ENCODE peak calls at places on chromosomes 5 and 9, in eight cellular contexts. One of them, this sample, is unnamed.

GRCh38 chr5:60036539-60036938 is 143.0 kb upstream of the PDE4D start:
- DNase-seq in lower leg skin: no peak
- DNase-seq in PC-3: no peak
- DNase-seq in prostate gland: no peak
- DNase-seq in fibroblast of the aortic adventitia: no peak
- DNase-seq in pancreas: no peak
- DNase-seq in endothelial cell: no peak
- DNase-seq in GM12878: no peak
- DNase-seq in this sample: no peak

GRCh38 chr9:93667627-93668026 is 91.2 kb downstream of the PHF2 start:
- DNase-seq in pancreas: no peak
- DNase-seq in lower leg skin: no peak
- DNase-seq in PC-3: no peak
- DNase-seq in GM12878: no peak
- DNase-seq in fibroblast of the aortic adventitia: no peak
- DNase-seq in prostate gland: no peak
- DNase-seq in endothelial cell: no peak
- DNase-seq in this sample: no peak

GRCh38 chr5:116137544-116138378 is 52.9 kb downstream of the COMMD10 start:
- DNase-seq in pancreas: no peak
- DNase-seq in lower leg skin: no peak
- DNase-seq in endothelial cell: peak
- DNase-seq in PC-3: peak
- DNase-seq in fibroblast of the aortic adventitia: peak
- DNase-seq in GM12878: peak
- DNase-seq in prostate gland: no peak
- DNase-seq in this sample: no peak

GRCh38 chr5:102778478-102778877 is 23.4 kb downstream of the PAM start:
- DNase-seq in fibroblast of the aortic adventitia: peak
- DNase-seq in lower leg skin: no peak
- DNase-seq in GM12878: no peak
- DNase-seq in endothelial cell: no peak
- DNase-seq in pancreas: no peak
- DNase-seq in prostate gland: no peak
- DNase-seq in PC-3: peak
- DNase-seq in this sample: no peak

GRCh38 chr9:16530669-16531461 is 339.6 kb downstream of the BNC2 start:
- DNase-seq in prostate gland: no peak
- DNase-seq in lower leg skin: peak
- DNase-seq in GM12878: no peak
- DNase-seq in fibroblast of the aortic adventitia: no peak
- DNase-seq in endothelial cell: no peak
- DNase-seq in pancreas: no peak
- DNase-seq in PC-3: no peak
- DNase-seq in this sample: no peak

GRCh38 chr5:123705741-123706140 is 193.8 kb downstream of the CSNK1G3 start:
- DNase-seq in endothelial cell: no peak
- DNase-seq in PC-3: peak
- DNase-seq in pancreas: no peak
- DNase-seq in prostate gland: no peak
- DNase-seq in GM12878: no peak
- DNase-seq in lower leg skin: no peak
- DNase-seq in fibroblast of the aortic adventitia: peak
- DNase-seq in this sample: no peak

GRCh38 chr5:135243194-135244191 is 155.5 kb downstream of the MACROH2A1 start:
- DNase-seq in pancreas: no peak
- DNase-seq in lower leg skin: peak
- DNase-seq in GM12878: no peak
- DNase-seq in prostate gland: no peak
- DNase-seq in endothelial cell: no peak
- DNase-seq in PC-3: no peak
- DNase-seq in fibroblast of the aortic adventitia: peak
- DNase-seq in this sample: no peak

GRCh38 chr9:100499460-100499859 is 26.5 kb downstream of the TMEFF1 start:
- DNase-seq in prostate gland: no peak
- DNase-seq in PC-3: no peak
- DNase-seq in GM12878: no peak
- DNase-seq in endothelial cell: no peak
- DNase-seq in fibroblast of the aortic adventitia: no peak
- DNase-seq in pancreas: no peak
- DNase-seq in lower leg skin: no peak
- DNase-seq in this sample: no peak

GRCh38 chr9:79574716-79575242 is 3.0 kb downstream of the TLE4 start:
- DNase-seq in fibroblast of the aortic adventitia: no peak
- DNase-seq in prostate gland: no peak
- DNase-seq in lower leg skin: no peak
- DNase-seq in pancreas: no peak
- DNase-seq in endothelial cell: no peak
- DNase-seq in GM12878: no peak
- DNase-seq in PC-3: no peak
- DNase-seq in this sample: no peak

GRCh38 chr9:4494337-4494736 is 4.1 kb downstream of the SLC1A1 start:
- DNase-seq in prostate gland: no peak
- DNase-seq in pancreas: no peak
- DNase-seq in GM12878: no peak
- DNase-seq in endothelial cell: no peak
- DNase-seq in fibroblast of the aortic adventitia: no peak
- DNase-seq in lower leg skin: no peak
- DNase-seq in PC-3: peak
- DNase-seq in this sample: no peak

GRCh38 chr9:133991964-133992779 is at the start of gene VAV2:
- DNase-seq in PC-3: peak
- DNase-seq in fibroblast of the aortic adventitia: peak
- DNase-seq in prostate gland: peak
- DNase-seq in lower leg skin: no peak
- DNase-seq in pancreas: peak
- DNase-seq in endothelial cell: peak
- DNase-seq in GM12878: no peak
- DNase-seq in this sample: no peak

GRCh38 chr5:9126490-9126889 is 419.4 kb downstream of the SEMA5A start:
- DNase-seq in lower leg skin: no peak
- DNase-seq in pancreas: no peak
- DNase-seq in endothelial cell: no peak
- DNase-seq in PC-3: no peak
- DNase-seq in GM12878: no peak
- DNase-seq in fibroblast of the aortic adventitia: no peak
- DNase-seq in prostate gland: no peak
- DNase-seq in this sample: no peak

GRCh38 chr9:12989669-12990068 is 214.8 kb downstream of the LURAP1L start:
- DNase-seq in GM12878: no peak
- DNase-seq in fibroblast of the aortic adventitia: no peak
- DNase-seq in PC-3: no peak
- DNase-seq in lower leg skin: no peak
- DNase-seq in pancreas: no peak
- DNase-seq in endothelial cell: no peak
- DNase-seq in prostate gland: no peak
- DNase-seq in this sample: no peak

GRCh38 chr5:146890733-146891440 is 12.3 kb upstream of the PPP2R2B start:
- DNase-seq in pancreas: no peak
- DNase-seq in prostate gland: no peak
- DNase-seq in lower leg skin: no peak
- DNase-seq in fibroblast of the aortic adventitia: peak
- DNase-seq in PC-3: no peak
- DNase-seq in GM12878: no peak
- DNase-seq in endothelial cell: no peak
- DNase-seq in this sample: no peak

GRCh38 chr5:173514666-173515065 is 101.8 kb downstream of the BOD1 start:
- DNase-seq in endothelial cell: no peak
- DNase-seq in PC-3: peak
- DNase-seq in fibroblast of the aortic adventitia: no peak
- DNase-seq in GM12878: no peak
- DNase-seq in lower leg skin: no peak
- DNase-seq in pancreas: no peak
- DNase-seq in prostate gland: no peak
- DNase-seq in this sample: no peak

GRCh38 chr9:37969130-37969529 is 65.2 kb upstream of the SLC25A51 start:
- DNase-seq in lower leg skin: no peak
- DNase-seq in endothelial cell: no peak
- DNase-seq in prostate gland: no peak
- DNase-seq in PC-3: no peak
- DNase-seq in fibroblast of the aortic adventitia: peak
- DNase-seq in pancreas: peak
- DNase-seq in GM12878: no peak
- DNase-seq in this sample: no peak

GRCh38 chr9:131402073-131402472 is 8.2 kb downstream of the PRRC2B start:
- DNase-seq in prostate gland: no peak
- DNase-seq in GM12878: no peak
- DNase-seq in fibroblast of the aortic adventitia: peak
- DNase-seq in PC-3: no peak
- DNase-seq in pancreas: no peak
- DNase-seq in endothelial cell: no peak
- DNase-seq in lower leg skin: no peak
- DNase-seq in this sample: no peak
- TF ChIP-seq CTCF in prostate gland: no peak
- TF ChIP-seq CTCF in GM12878: no peak
- TF ChIP-seq CTCF in fibroblast of the aortic adventitia: no peak
- TF ChIP-seq CTCF in PC-3: no peak
- TF ChIP-seq CTCF in pancreas: no peak
- TF ChIP-seq CTCF in endothelial cell: no peak
- TF ChIP-seq CTCF in lower leg skin: no peak
- TF ChIP-seq CTCF in this sample: no peak

DNA sequence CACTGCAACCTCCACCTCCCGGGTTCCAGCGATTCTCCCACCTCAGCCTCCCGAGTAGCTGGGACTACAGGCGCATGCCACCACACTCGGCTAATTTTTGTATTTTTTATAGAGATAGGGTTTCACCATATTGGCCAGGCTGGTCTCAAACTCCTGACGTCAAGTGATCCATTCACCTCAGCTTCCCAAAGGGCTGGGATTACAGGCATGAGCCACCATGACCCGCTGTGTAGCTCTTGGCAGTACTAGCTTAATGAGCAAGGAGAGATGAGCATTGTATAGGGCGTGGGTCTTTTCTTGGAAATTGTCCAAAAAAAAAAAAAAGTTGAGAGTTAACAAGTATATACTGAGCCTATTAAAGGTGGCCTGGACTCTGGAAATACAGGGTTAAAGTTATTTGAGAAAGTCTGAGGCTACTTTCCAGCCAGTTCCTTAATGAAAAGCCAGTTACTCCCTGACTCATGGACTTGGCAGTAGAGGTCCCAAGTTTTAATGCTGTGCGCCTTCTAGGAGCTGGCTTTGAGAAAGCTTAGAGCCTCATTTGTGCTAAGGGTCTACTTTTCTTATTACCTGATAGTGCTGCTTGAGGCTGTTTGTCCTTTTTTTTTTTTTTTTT is 4.2 kb upstream of the FGF18 start:
- DNase-seq in pancreas: no peak
- DNase-seq in PC-3: peak
- DNase-seq in prostate gland: no peak
- DNase-seq in fibroblast of the aortic adventitia: peak
- DNase-seq in endothelial cell: no peak
- DNase-seq in GM12878: no peak
- DNase-seq in lower leg skin: no peak
- DNase-seq in this sample: no peak
- TF ChIP-seq CTCF in pancreas: no peak
- TF ChIP-seq CTCF in PC-3: no peak
- TF ChIP-seq CTCF in prostate gland: no peak
- TF ChIP-seq CTCF in fibroblast of the aortic adventitia: no peak
- TF ChIP-seq CTCF in endothelial cell: no peak
- TF ChIP-seq CTCF in GM12878: no peak
- TF ChIP-seq CTCF in lower leg skin: no peak
- TF ChIP-seq CTCF in this sample: no peak

GRCh38 chr5:114101153-114101552 is 260.7 kb upstream of the KCNN2 start:
- DNase-seq in lower leg skin: no peak
- DNase-seq in pancreas: no peak
- DNase-seq in fibroblast of the aortic adventitia: peak
- DNase-seq in prostate gland: peak
- DNase-seq in PC-3: peak
- DNase-seq in GM12878: no peak
- DNase-seq in endothelial cell: peak
- DNase-seq in this sample: no peak
- TF ChIP-seq CTCF in lower leg skin: no peak
- TF ChIP-seq CTCF in pancreas: no peak
- TF ChIP-seq CTCF in fibroblast of the aortic adventitia: peak
- TF ChIP-seq CTCF in prostate gland: peak
- TF ChIP-seq CTCF in PC-3: peak
- TF ChIP-seq CTCF in GM12878: peak
- TF ChIP-seq CTCF in endothelial cell: peak
- TF ChIP-seq CTCF in this sample: peak

DNA sequence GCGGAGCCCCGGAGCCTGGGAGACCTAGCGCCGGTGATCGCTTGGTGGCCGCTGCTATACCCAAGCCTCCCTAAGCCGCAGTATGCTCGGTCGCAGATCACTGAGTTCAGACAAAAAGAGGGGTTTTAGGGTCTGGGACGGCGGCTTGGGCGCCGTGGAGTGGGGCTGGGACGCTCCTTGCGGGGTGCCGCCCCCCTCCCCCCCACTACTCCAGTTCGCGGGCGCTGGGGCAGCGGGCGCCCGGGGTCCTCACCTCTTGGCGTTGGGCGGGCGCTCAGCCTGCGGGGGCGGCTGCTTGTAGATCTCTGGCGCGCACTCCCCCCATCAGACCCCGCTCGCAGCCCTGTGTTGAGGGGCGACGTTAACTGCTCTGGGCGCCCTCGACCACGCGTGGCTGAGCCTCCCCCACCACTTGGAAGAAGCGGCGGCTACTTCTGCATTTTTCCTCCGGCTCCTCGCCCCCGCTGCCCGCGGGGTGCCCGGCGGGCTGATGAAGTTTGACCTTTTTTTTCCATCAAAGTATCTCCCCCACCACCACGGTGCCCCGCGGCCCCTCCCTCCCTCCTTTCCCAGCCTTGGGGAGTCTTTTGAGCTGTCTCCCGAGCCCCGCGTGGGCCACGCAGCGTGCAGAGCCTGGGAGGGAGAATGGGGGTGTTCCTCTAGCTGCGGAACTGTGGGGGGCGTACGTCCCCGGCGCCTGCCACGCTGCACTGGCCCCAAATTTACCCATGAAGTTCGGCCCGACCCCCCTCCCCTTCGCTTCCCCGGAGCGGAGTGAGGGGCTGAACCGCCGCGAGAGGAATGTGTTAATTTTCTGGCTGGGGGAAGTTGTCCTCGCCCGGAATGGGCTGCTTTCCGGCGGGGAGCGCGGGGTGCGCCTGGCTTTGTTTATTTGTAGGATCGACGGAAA is 1.2 kb downstream of the CXXC5 start:
- DNase-seq in lower leg skin: no peak
- DNase-seq in GM12878: no peak
- DNase-seq in pancreas: peak
- DNase-seq in fibroblast of the aortic adventitia: no peak
- DNase-seq in prostate gland: no peak
- DNase-seq in endothelial cell: peak
- DNase-seq in PC-3: peak
- DNase-seq in this sample: no peak
- TF ChIP-seq CTCF in lower leg skin: no peak
- TF ChIP-seq CTCF in GM12878: peak
- TF ChIP-seq CTCF in pancreas: no peak
- TF ChIP-seq CTCF in fibroblast of the aortic adventitia: peak
- TF ChIP-seq CTCF in prostate gland: no peak
- TF ChIP-seq CTCF in endothelial cell: no peak
- TF ChIP-seq CTCF in PC-3: no peak
- TF ChIP-seq CTCF in this sample: no peak

DNA sequence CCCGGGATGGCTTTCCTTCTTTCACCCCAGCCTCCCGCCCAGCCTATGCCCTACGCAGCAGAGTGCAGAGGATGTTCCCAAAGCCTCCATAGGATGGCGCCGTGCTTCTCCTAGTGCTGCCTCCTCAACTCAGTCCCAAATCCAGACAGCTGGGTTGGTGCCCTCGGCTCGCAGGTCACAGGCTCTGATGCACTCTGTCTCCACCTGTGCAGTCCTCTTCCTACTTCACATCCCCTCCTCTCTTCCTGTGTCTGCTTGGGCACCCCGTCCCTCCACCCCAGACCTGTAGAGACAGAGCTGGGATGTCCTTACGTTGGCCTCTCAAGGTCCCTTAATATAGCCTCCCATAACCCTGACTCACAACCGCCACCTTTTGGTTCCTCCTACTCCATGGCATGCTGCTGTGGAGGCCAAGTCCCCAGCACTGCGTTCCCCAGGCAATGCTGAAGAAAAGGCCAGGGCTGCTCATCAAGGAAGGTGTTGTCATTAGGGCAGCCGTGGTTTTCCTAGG is 314.4 kb downstream of the GADD45G start:
- DNase-seq in GM12878: peak
- DNase-seq in endothelial cell: peak
- DNase-seq in lower leg skin: no peak
- DNase-seq in pancreas: no peak
- DNase-seq in PC-3: no peak
- DNase-seq in prostate gland: no peak
- DNase-seq in fibroblast of the aortic adventitia: no peak
- DNase-seq in this sample: no peak
- TF ChIP-seq CTCF in GM12878: peak
- TF ChIP-seq CTCF in endothelial cell: peak
- TF ChIP-seq CTCF in lower leg skin: no peak
- TF ChIP-seq CTCF in pancreas: no peak
- TF ChIP-seq CTCF in PC-3: no peak
- TF ChIP-seq CTCF in prostate gland: peak
- TF ChIP-seq CTCF in fibroblast of the aortic adventitia: no peak
- TF ChIP-seq CTCF in this sample: peak

This sample was measured in D721Med.